ENCODE peak calls at places on chromosomes 5 and 9, in seven cellular contexts. R is neuronal stem cell, S is H9, X is trophoblast cell, J is IMR-90, I is mesenchymal stem cell, Y is H1. K is an unnamed sample.

GRCh38 chr5:114658179-114658578 is 296.3 kb downstream of the KCNN2 start:
- DNase-seq in R (no peak), S (no peak), X (no peak), J (no peak), I (peak), Y (no peak), K (peak)

GRCh38 chr5:132771559-132771998 is 5.5 kb downstream of the SEPTIN8 start:
- DNase-seq in R (no peak), S (peak), X (peak), J (peak), I (peak), Y (no peak), K (peak)

GRCh38 chr5:132260051-132260450 is 2.6 kb downstream of the PDLIM4 start:
- DNase-seq in R (no peak), S (peak), X (no peak), J (peak), I (peak), Y (peak), K (no peak)

GRCh38 chr5:36478646-36479307 is 127.6 kb upstream of the SLC1A3 start:
- DNase-seq in R (no peak), S (no peak), X (no peak), J (no peak), I (no peak), Y (no peak), K (no peak)

GRCh38 chr5:43017438-43017820 is 22.7 kb downstream of the ANXA2R start:
- DNase-seq in R (no peak), S (peak), X (peak), J (peak), I (peak), Y (no peak), K (peak)

GRCh38 chr9:113946496-113947115 is 70.5 kb downstream of the ZNF618 start:
- DNase-seq in R (no peak), S (no peak), X (no peak), J (no peak), I (no peak), Y (peak), K (no peak)

GRCh38 chr5:135341021-135341666 is 57.9 kb downstream of the MACROH2A1 start:
- DNase-seq in R (no peak), S (no peak), X (no peak), J (no peak), I (no peak), Y (no peak), K (no peak)

GRCh38 chr5:123120197-123120596 is 31.2 kb downstream of the PRDM6 start:
- DNase-seq in R (no peak), S (no peak), X (no peak), J (no peak), I (peak), Y (no peak), K (peak)

GRCh38 chr5:158301186-158301585 is 442.2 kb upstream of the CLINT1 start:
- DNase-seq in R (no peak), S (no peak), X (no peak), J (no peak), I (no peak), Y (no peak), K (no peak)

GRCh38 chr9:125861405-125862063 is 114.4 kb downstream of the PBX3 start:
- DNase-seq in R (no peak), S (no peak), X (no peak), J (peak), I (no peak), Y (no peak), K (no peak)

GRCh38 chr5:138543730-138544104 is 681 bp upstream of the ETF1 start:
- DNase-seq in R (no peak), S (no peak), X (no peak), J (no peak), I (no peak), Y (no peak), K (no peak)

GRCh38 chr9:9215050-9215449 is 1397.8 kb downstream of the PTPRD start:
- DNase-seq in R (no peak), S (no peak), X (no peak), J (no peak), I (no peak), Y (no peak), K (no peak)

GRCh38 chr5:132406144-132406783 is 36.8 kb downstream of the SLC22A5 start:
- DNase-seq in R (no peak), S (no peak), X (no peak), J (no peak), I (no peak), Y (no peak), K (no peak)

GRCh38 chr5:102975040-102975439 is 144.9 kb downstream of the GIN1 start:
- DNase-seq in R (no peak), S (no peak), X (no peak), J (no peak), I (no peak), Y (no peak), K (no peak)

GRCh38 chr5:72760259-72760658 is 56.2 kb upstream of the TNPO1 start:
- DNase-seq in R (no peak), S (no peak), X (no peak), J (peak), I (peak), Y (no peak), K (no peak)

GRCh38 chr5:54881286-54882005 is 103.9 kb downstream of the ESM1 start:
- DNase-seq in R (no peak), S (no peak), X (no peak), J (no peak), I (no peak), Y (no peak), K (no peak)

GRCh38 chr5:149168276-149168675 is 27.0 kb downstream of the ABLIM3 start:
- DNase-seq in R (no peak), S (no peak), X (no peak), J (no peak), I (no peak), Y (no peak), K (no peak)

GRCh38 chr5:67536892-67537291 is 340.3 kb upstream of the CD180 start:
- DNase-seq in R (no peak), S (no peak), X (no peak), J (no peak), I (peak), Y (no peak), K (no peak)

GRCh38 chr9:111136180-111136579 is 97.9 kb upstream of the LPAR1 start:
- DNase-seq in R (no peak), S (no peak), X (no peak), J (no peak), I (no peak), Y (no peak), K (no peak)

GRCh38 chr9:135705376-135705775 is 3.4 kb downstream of the KCNT1 start:
- DNase-seq in R (no peak), S (no peak), X (no peak), J (no peak), I (no peak), Y (no peak), K (no peak)

GRCh38 chr5:59296317-59297264 is 596.9 kb downstream of the PDE4D start:
- DNase-seq in R (no peak), S (no peak), X (no peak), J (peak), I (peak), Y (no peak), K (no peak)

GRCh38 chr9:76604171-76604570 is 145.2 kb downstream of the GCNT1 start:
- DNase-seq in R (no peak), S (no peak), X (no peak), J (no peak), I (no peak), Y (no peak), K (no peak)

GRCh38 chr9:111601237-111602018 is 2.0 kb upstream of the PTGR1 start:
- DNase-seq in R (no peak), S (no peak), X (peak), J (peak), I (peak), Y (no peak), K (peak)

GRCh38 chr5:136001531-136001930 is 27.3 kb upstream of the TGFBI start:
- DNase-seq in R (no peak), S (no peak), X (no peak), J (peak), I (no peak), Y (no peak), K (no peak)

GRCh38 chr5:146722361-146722779 is 156.2 kb downstream of the PPP2R2B start:
- DNase-seq in R (no peak), S (no peak), X (peak), J (peak), I (peak), Y (no peak), K (no peak)

GRCh38 chr9:84166828-84167400 is 173.6 kb downstream of the SLC28A3 start:
- DNase-seq in R (no peak), S (no peak), X (no peak), J (no peak), I (no peak), Y (no peak), K (no peak)

GRCh38 chr9:76912631-76913275 is 6.8 kb upstream of the PRUNE2 start:
- DNase-seq in R (no peak), S (no peak), X (no peak), J (peak), I (peak), Y (no peak), K (no peak)

GRCh38 chr9:120866651-120867050 is 10.3 kb downstream of the PHF19 start:
- DNase-seq in R (no peak), S (no peak), X (no peak), J (no peak), I (no peak), Y (no peak), K (no peak)

GRCh38 chr5:123090641-123091257 is 1.7 kb downstream of the PRDM6 start:
- DNase-seq in R (no peak), S (peak), X (no peak), J (no peak), I (no peak), Y (peak), K (peak)

GRCh38 chr9:13252852-13253251 is 26.6 kb downstream of the MPDZ start:
- DNase-seq in R (no peak), S (no peak), X (no peak), J (no peak), I (no peak), Y (no peak), K (no peak)

GRCh38 chr5:10775646-10776045 is 14.6 kb upstream of the DAP start:
- DNase-seq in R (no peak), S (no peak), X (no peak), J (no peak), I (no peak), Y (no peak), K (peak)

GRCh38 chr9:114303571-114303970 is 19.3 kb upstream of the ORM1 start:
- DNase-seq in R (no peak), S (no peak), X (no peak), J (no peak), I (no peak), Y (peak), K (no peak)

GRCh38 chr9:35518981-35519679 is 29.2 kb downstream of the RUSC2 start:
- DNase-seq in R (no peak), S (no peak), X (peak), J (peak), I (peak), Y (no peak), K (peak)

GRCh38 chr5:113487779-113488644 is at the start of gene MCC:
- DNase-seq in R (peak), S (peak), X (peak), J (peak), I (peak), Y (peak), K (peak)

GRCh38 chr9:136857166-136857565 is 5.0 kb downstream of the MAMDC4 start:
- DNase-seq in R (no peak), S (peak), X (no peak), J (no peak), I (no peak), Y (peak), K (no peak)

DNA sequence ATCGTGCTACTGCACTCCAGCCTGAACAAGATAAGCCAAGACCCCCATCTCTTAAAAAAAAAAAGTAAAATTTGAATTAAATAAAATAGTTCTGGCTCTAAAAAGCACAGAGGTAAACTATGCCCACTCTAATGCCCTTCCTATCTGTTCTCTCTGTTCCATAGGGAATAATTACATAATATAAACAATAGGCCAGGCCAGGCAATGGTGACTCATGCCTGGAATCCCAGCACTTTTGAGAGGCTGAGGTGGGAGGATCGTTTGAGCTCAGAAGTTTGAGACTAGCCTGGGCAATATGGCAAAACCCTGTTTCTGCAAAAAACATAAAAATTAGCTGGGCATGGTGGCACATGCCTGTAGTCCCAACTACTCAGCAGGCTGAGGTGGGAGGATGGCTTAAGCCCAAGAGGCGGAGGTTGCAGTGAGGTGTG is 47.4 kb downstream of the MYO10 start:
- DNase-seq in R (no peak), S (no peak), X (peak), J (peak), I (peak), Y (no peak), K (no peak)
- H2AK5ac ChIP-seq in R (no peak), S (no peak), X (no peak), J (peak), I (no peak), Y (no peak), K (no peak)

GRCh38 chr5:78985407-78986223 is 505 bp upstream of the ARSB start:
- DNase-seq in R (peak), S (peak), X (peak), J (peak), I (peak), Y (no peak), K (no peak)

GRCh38 chr5:78983601-78984000 is 1.5 kb downstream of the ARSB start:
- DNase-seq in R (no peak), S (no peak), X (no peak), J (no peak), I (no peak), Y (no peak), K (no peak)

GRCh38 chr5:78979899-78980298 is 5.2 kb downstream of the ARSB start:
- DNase-seq in R (no peak), S (no peak), X (no peak), J (no peak), I (no peak), Y (no peak), K (no peak)

GRCh38 chr5:78984611-78985406 is at the start of gene ARSB:
- DNase-seq in R (peak), S (peak), X (peak), J (peak), I (peak), Y (peak), K (peak)

GRCh38 chr5:78984020-78984610 is 995 bp downstream of the ARSB start:
- DNase-seq in R (peak), S (peak), X (no peak), J (peak), I (no peak), Y (no peak), K (no peak)
- H2AK5ac ChIP-seq in R (no peak), S (no peak), X (no peak), J (peak), I (no peak), Y (no peak), K (no peak)

DNA sequence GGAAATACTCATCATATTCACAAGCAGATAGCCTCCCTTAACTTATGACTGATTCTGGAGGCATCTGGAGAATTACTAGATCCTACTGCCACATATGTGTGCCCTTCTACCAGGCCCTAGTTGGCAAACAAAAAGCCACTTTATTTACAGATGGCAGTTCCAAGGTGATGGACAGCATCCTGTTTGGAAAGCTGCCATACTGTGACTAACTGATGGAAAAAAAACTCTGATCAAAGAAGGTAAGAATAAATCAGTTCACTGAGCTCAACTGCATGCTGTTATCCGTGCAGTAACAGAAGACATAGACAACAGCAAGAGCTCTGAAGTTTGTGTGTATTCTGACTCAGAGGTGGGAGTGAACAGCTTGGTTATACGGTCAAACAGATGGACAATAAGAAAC is 279.8 kb upstream of the POU5F2 start:
- DNase-seq in R (no peak), S (no peak), X (no peak), J (peak), I (peak), Y (no peak), K (no peak)
- H2AK5ac ChIP-seq in R (no peak), S (no peak), X (no peak), J (no peak), I (no peak), Y (no peak), K (no peak)

GRCh38 chr5:167844173-167844572 is 447.3 kb upstream of the WWC1 start:
- DNase-seq in R (no peak), S (no peak), X (no peak), J (no peak), I (no peak), Y (no peak), K (no peak)
- H2AK5ac ChIP-seq in R (no peak), S (no peak), X (no peak), J (no peak), I (no peak), Y (no peak), K (no peak)

K was measured in mesendoderm.